ENCODE peak calls at places on chromosomes 13 and 19, in five cellular contexts. C is WTC11, Z is GM12878, G is HepG2, K is K562. L is an unnamed sample.

GRCh38 chr19:44814517-44814916 is 5.6 kb downstream of the BCAM start:
- DNase-seq in C (no peak), Z (no peak), G (no peak), K (no peak), L (no peak)

GRCh38 chr13:26971990-26972888 is 199.4 kb downstream of the USP12 start:
- DNase-seq in C (peak; percentile 61), Z (no peak), G (peak; percentile 74), K (peak; percentile 52), L (peak; percentile 80)

GRCh38 chr19:10603084-10603872 is 16.2 kb upstream of the AP1M2 start:
- DNase-seq in C (peak; percentile 36), Z (peak; percentile 70), G (no peak), K (peak; percentile 49), L (no peak)

GRCh38 chr13:88339271-88339741 is 668.1 kb downstream of the SLITRK5 start:
- DNase-seq in C (no peak), Z (no peak), G (no peak), K (no peak), L (no peak)

GRCh38 chr13:108342369-108343289 is 73.1 kb downstream of the TNFSF13B start:
- DNase-seq in C (no peak), Z (peak; percentile 3), G (peak; percentile 15), K (peak; percentile 43), L (peak; percentile 4)

GRCh38 chr13:77409412-77409811 is 82.5 kb upstream of the MYCBP2 start:
- DNase-seq in C (no peak), Z (no peak), G (no peak), K (no peak), L (no peak)

GRCh38 chr19:1884291-1884718 is 991 bp downstream of the ABHD17A start:
- DNase-seq in C (no peak), Z (no peak), G (no peak), K (peak; percentile 45), L (no peak)

GRCh38 chr13:69280399-69280798 is 827.2 kb upstream of the ATXN8OS start:
- DNase-seq in C (no peak), Z (no peak), G (no peak), K (no peak), L (no peak)

GRCh38 chr13:43005460-43006236 is 13.6 kb upstream of the EPSTI1 start:
- DNase-seq in C (no peak), Z (no peak), G (peak; percentile 50), K (no peak), L (no peak)

GRCh38 chr13:93227280-93227905 is 786 bp downstream of the GPC6 start:
- DNase-seq in C (peak; percentile 56), Z (no peak), G (peak; percentile 28), K (no peak), L (peak; percentile 41)

GRCh38 chr19:18541258-18541991 is 1.9 kb downstream of the FKBP8 start:
- DNase-seq in C (no peak), Z (no peak), G (no peak), K (no peak), L (no peak)

GRCh38 chr19:1169921-1170885 is 3.9 kb downstream of the SBNO2 start:
- DNase-seq in C (peak; percentile 14), Z (no peak), G (no peak), K (peak; percentile 79), L (no peak)

GRCh38 chr19:19109601-19110000 is 28.7 kb downstream of the TMEM161A start:
- DNase-seq in C (no peak), Z (no peak), G (no peak), K (no peak), L (no peak)

GRCh38 chr19:2507109-2507508 is 31.2 kb downstream of the GADD45B start:
- DNase-seq in C (no peak), Z (no peak), G (peak; percentile 92), K (peak; percentile 45), L (peak; percentile 95)

GRCh38 chr13:23500858-23501257 is 67.4 kb upstream of the SACS start:
- DNase-seq in C (no peak), Z (no peak), G (no peak), K (no peak), L (peak; percentile 21)

GRCh38 chr13:32940601-32941000 is 75.6 kb upstream of the KL start:
- DNase-seq in C (no peak), Z (no peak), G (no peak), K (no peak), L (no peak)

GRCh38 chr19:39406656-39407393 is at the start of gene ZFP36:
- DNase-seq in C (peak; percentile 80), Z (no peak), G (peak; percentile 70), K (peak; percentile 84), L (peak; percentile 93)

GRCh38 chr13:77868717-77869116 is 49.9 kb downstream of the EDNRB start:
- DNase-seq in C (no peak), Z (no peak), G (no peak), K (no peak), L (no peak)

GRCh38 chr13:20188649-20189553 is 3.8 kb downstream of the GJB2 start:
- DNase-seq in C (peak; percentile 56), Z (no peak), G (no peak), K (peak; percentile 48), L (peak; percentile 33)

GRCh38 chr19:33304760-33305647 is 2.7 kb upstream of the CEBPA start:
- DNase-seq in C (no peak), Z (no peak), G (peak; percentile 56), K (peak; percentile 56), L (peak; percentile 44)

GRCh38 chr13:107210216-107211010 is 642.5 kb upstream of the ARGLU1 start:
- DNase-seq in C (no peak), Z (no peak), G (no peak), K (no peak), L (no peak)

GRCh38 chr19:1251233-1251502 is 2.8 kb downstream of the MIDN start:
- DNase-seq in C (no peak), Z (no peak), G (peak; percentile 37), K (peak; percentile 92), L (peak; percentile 86)

GRCh38 chr13:41211062-41211461 is 16.7 kb upstream of the KBTBD7 start:
- DNase-seq in C (no peak), Z (no peak), G (no peak), K (no peak), L (no peak)

GRCh38 chr19:3366104-3366760 is at the start of gene NFIC:
- DNase-seq in C (no peak), Z (no peak), G (no peak), K (peak; percentile 90), L (peak; percentile 87)

GRCh38 chr13:25210842-25211241 is 38.8 kb upstream of the AMER2 start:
- DNase-seq in C (no peak), Z (no peak), G (no peak), K (no peak), L (no peak)

GRCh38 chr13:25215253-25215575 is 43.1 kb upstream of the AMER2 start:
- DNase-seq in C (no peak), Z (no peak), G (no peak), K (no peak), L (no peak)

GRCh38 chr13:25214371-25215252 is 42.5 kb upstream of the AMER2 start:
- DNase-seq in C (no peak), Z (no peak), G (no peak), K (no peak), L (no peak)

GRCh38 chr13:25217023-25217909 is 45.2 kb upstream of the AMER2 start:
- DNase-seq in C (no peak), Z (no peak), G (no peak), K (no peak), L (peak; percentile 12)

DNA sequence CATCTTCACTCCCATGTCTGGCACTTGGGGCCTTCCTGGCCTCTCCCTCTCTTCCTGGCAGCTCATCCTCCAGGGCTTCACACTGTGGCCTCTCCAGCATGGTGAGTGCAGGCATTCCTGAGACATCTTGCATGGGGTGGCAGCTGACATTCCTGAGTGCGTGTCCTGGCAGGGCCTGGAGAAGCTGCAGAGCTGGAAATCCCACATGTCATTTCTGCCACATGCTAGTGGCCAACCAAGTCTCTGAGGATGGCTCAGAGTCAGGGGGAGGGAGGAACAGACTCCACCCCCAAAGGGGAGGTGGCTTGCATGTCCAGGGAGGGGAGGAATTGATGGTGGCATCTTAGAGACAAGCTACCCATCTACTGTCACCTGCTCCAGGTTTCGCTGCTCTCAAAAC is 41.6 kb upstream of the AMER2 start:
- DNase-seq in C (no peak), Z (no peak), G (no peak), K (no peak), L (no peak)
- TF ChIP-seq ESRRA in C (no peak), Z (no peak), G (no peak), K (no peak), L (no peak)

GRCh38 chr13:98466634-98467236 is 110.2 kb downstream of the STK24 start:
- DNase-seq in C (peak; percentile 87), Z (no peak), G (peak; percentile 43), K (peak; percentile 54), L (peak; percentile 58)
- TF ChIP-seq CTCF in C (peak; percentile 74), Z (peak; percentile 61), G (peak; percentile 69), K (peak; percentile 48), L (peak; percentile 52)

DNA sequence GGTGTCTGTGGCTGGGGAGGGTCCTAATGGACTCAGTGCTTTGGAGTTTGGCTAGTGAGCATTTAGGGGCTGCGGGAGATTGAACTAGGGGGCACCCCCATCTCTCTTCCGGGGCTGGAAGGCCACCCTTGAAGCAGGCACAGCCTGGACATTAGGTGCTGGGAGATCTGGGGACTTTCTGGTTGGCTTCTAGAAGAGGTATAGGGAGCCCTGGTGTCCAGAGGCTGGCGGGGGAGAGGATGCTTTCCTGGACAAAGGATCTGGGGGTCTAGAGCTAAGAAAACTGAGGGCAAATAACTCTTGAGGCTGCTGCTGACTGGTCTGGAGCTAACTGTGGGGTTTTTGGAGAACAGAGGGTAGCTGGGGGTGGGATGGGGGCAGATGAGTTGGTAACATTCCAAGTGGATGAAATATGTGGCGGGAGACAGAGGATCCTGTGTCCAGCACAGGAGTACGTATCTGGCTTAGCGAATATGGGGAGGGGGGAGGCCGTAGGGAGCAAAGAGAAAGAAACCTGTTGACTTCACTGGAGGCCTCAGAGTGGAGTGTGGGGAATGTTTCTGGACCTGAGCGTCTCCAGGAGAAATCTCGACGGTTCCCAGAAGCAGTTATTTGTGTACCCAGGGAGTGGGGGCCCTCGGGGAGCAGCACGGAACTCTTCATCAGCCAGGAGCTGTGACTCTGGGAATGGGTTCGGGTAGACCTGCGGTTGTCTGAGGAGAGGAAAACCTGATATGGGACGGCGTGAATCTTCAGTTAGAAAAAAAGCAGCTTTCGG is 1.4 kb downstream of the HNRNPUL1 start:
- DNase-seq in C (no peak), Z (no peak), G (peak; percentile 56), K (peak; percentile 44), L (peak; percentile 74)
- TF ChIP-seq ESRRA in C (no peak), Z (no peak), G (no peak), K (no peak), L (no peak)

DNA sequence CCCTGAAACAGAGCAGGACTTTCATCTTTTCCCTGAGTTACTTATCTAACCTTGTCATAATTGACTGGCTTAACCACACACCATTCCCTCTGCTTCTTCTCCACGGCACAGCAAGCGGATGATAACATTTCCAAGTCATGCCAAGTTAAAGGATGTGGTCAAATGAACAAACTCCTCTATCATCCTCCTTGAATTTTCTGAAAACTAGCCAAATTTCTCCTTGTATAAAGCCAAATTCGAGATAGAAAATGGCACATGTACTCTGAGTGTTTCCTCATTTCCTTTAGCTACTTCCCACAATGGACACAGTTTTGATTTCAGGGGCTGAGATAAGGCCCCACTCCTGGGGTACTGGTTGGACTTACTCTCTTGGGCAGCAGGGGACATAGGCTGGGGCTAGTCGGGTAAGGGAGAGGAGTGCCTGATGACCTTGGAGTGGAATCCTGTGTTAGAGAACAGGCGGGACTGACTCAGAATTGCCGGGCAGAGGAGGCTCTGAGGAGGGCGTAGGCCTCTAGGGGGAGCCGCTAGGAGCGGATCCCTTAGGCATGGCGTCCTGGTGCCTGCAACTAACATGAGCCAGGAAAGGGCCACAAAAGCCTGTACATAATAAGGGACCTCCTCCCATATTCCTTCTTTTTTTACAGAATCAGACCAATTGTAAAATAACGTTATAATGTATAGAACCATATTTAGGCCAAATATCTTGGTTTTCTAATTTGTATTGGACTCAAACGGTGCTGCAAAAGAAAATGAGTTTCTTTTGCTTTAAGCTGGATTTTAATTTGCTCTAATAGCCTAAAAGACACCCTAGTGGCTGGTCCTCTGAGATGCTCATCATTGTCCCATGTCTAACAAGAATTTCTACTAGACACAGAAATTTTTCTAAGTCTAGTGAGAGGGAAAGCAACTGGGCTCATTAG is 20.4 kb upstream of the TMTC4 start:
- DNase-seq in C (peak; percentile 79), Z (no peak), G (peak; percentile 55), K (peak; percentile 72), L (peak; percentile 39)
- TF ChIP-seq CTCF in C (peak; percentile 28), Z (peak; percentile 35), G (peak; percentile 83), K (peak; percentile 65), L (peak; percentile 30)

L was measured in A549.